ENCODE peak calls at places on chromosomes 13 and 19, in five cellular contexts. One of them, this sample, is unnamed.

GRCh38 chr19:50384685-50385535 is 763 bp downstream of the POLD1 start:
- DNase-seq in tibial nerve: no peak
- DNase-seq in WERI-Rb-1: no peak
- DNase-seq in thoracic aorta: no peak
- DNase-seq in brain microvascular endothelial cell: peak; percentile 37
- DNase-seq in this sample: peak; percentile 56

GRCh38 chr13:37293295-37293694 is 187.8 kb upstream of the CSNK1A1L start:
- DNase-seq in tibial nerve: no peak
- DNase-seq in WERI-Rb-1: no peak
- DNase-seq in brain microvascular endothelial cell: no peak
- DNase-seq in thoracic aorta: no peak
- DNase-seq in this sample: no peak

GRCh38 chr19:18385675-18386542 is at the start of gene GDF15:
- DNase-seq in thoracic aorta: no peak
- DNase-seq in WERI-Rb-1: peak; percentile 80
- DNase-seq in tibial nerve: peak; percentile 47
- DNase-seq in brain microvascular endothelial cell: peak; percentile 91
- DNase-seq in this sample: peak; percentile 84

GRCh38 chr13:97856001-97856675 is 97.3 kb upstream of the IPO5 start:
- DNase-seq in WERI-Rb-1: no peak
- DNase-seq in thoracic aorta: no peak
- DNase-seq in tibial nerve: peak; percentile 45
- DNase-seq in brain microvascular endothelial cell: no peak
- DNase-seq in this sample: peak; percentile 61

GRCh38 chr13:68439821-68440220 is 1209.7 kb upstream of the PCDH9 start:
- DNase-seq in WERI-Rb-1: no peak
- DNase-seq in brain microvascular endothelial cell: no peak
- DNase-seq in tibial nerve: no peak
- DNase-seq in thoracic aorta: no peak
- DNase-seq in this sample: peak; percentile 34

GRCh38 chr13:87536499-87536898 is 134.7 kb upstream of the SLITRK5 start:
- DNase-seq in tibial nerve: no peak
- DNase-seq in brain microvascular endothelial cell: no peak
- DNase-seq in WERI-Rb-1: no peak
- DNase-seq in thoracic aorta: no peak
- DNase-seq in this sample: no peak

GRCh38 chr19:41303941-41304340 is 6.0 kb upstream of the CCDC97 start:
- DNase-seq in brain microvascular endothelial cell: no peak
- DNase-seq in thoracic aorta: no peak
- DNase-seq in WERI-Rb-1: no peak
- DNase-seq in tibial nerve: no peak
- DNase-seq in this sample: no peak

GRCh38 chr19:10292206-10292788 is 2.5 kb downstream of the ICAM5 start:
- DNase-seq in brain microvascular endothelial cell: no peak
- DNase-seq in tibial nerve: peak; percentile 47
- DNase-seq in thoracic aorta: peak; percentile 28
- DNase-seq in WERI-Rb-1: peak; percentile 99
- DNase-seq in this sample: peak; percentile 43

GRCh38 chr13:109767023-109767422 is 19.4 kb downstream of the IRS2 start:
- DNase-seq in brain microvascular endothelial cell: no peak
- DNase-seq in WERI-Rb-1: no peak
- DNase-seq in thoracic aorta: no peak
- DNase-seq in tibial nerve: no peak
- DNase-seq in this sample: no peak

GRCh38 chr13:98313023-98313937 is 136.2 kb upstream of the RNF113B start:
- DNase-seq in brain microvascular endothelial cell: no peak
- DNase-seq in tibial nerve: no peak
- DNase-seq in thoracic aorta: no peak
- DNase-seq in WERI-Rb-1: no peak
- DNase-seq in this sample: no peak

GRCh38 chr13:105804561-105805190 is 730.8 kb downstream of the EFNB2 start:
- DNase-seq in thoracic aorta: no peak
- DNase-seq in WERI-Rb-1: no peak
- DNase-seq in brain microvascular endothelial cell: peak; percentile 76
- DNase-seq in tibial nerve: no peak
- DNase-seq in this sample: peak; percentile 34

GRCh38 chr13:60335531-60335930 is 61.5 kb upstream of the TDRD3 start:
- DNase-seq in tibial nerve: no peak
- DNase-seq in thoracic aorta: no peak
- DNase-seq in WERI-Rb-1: no peak
- DNase-seq in brain microvascular endothelial cell: no peak
- DNase-seq in this sample: peak; percentile 23

GRCh38 chr13:109494955-109495354 is 291.4 kb downstream of the IRS2 start:
- DNase-seq in tibial nerve: no peak
- DNase-seq in WERI-Rb-1: no peak
- DNase-seq in brain microvascular endothelial cell: peak; percentile 64
- DNase-seq in thoracic aorta: no peak
- DNase-seq in this sample: peak; percentile 82

GRCh38 chr19:35352448-35353304 is 5.0 kb downstream of the FFAR1 start:
- DNase-seq in WERI-Rb-1: peak; percentile 72
- DNase-seq in brain microvascular endothelial cell: peak; percentile 51
- DNase-seq in tibial nerve: no peak
- DNase-seq in thoracic aorta: no peak
- DNase-seq in this sample: peak; percentile 70

GRCh38 chr19:39397360-39398296 is 6.5 kb downstream of the MED29 start:
- DNase-seq in tibial nerve: peak; percentile 88
- DNase-seq in thoracic aorta: no peak
- DNase-seq in brain microvascular endothelial cell: peak; percentile 81
- DNase-seq in WERI-Rb-1: peak; percentile 81
- DNase-seq in this sample: peak; percentile 85
- H3K4me3 ChIP-seq in tibial nerve: no peak overlapping the region
- H3K4me3 ChIP-seq in thoracic aorta: peak overlapping the region; percentile 42
- H3K4me3 ChIP-seq in brain microvascular endothelial cell: no peak overlapping the region
- H3K4me3 ChIP-seq in WERI-Rb-1: no peak overlapping the region
- H3K4me3 ChIP-seq in this sample: no peak overlapping the region

DNA sequence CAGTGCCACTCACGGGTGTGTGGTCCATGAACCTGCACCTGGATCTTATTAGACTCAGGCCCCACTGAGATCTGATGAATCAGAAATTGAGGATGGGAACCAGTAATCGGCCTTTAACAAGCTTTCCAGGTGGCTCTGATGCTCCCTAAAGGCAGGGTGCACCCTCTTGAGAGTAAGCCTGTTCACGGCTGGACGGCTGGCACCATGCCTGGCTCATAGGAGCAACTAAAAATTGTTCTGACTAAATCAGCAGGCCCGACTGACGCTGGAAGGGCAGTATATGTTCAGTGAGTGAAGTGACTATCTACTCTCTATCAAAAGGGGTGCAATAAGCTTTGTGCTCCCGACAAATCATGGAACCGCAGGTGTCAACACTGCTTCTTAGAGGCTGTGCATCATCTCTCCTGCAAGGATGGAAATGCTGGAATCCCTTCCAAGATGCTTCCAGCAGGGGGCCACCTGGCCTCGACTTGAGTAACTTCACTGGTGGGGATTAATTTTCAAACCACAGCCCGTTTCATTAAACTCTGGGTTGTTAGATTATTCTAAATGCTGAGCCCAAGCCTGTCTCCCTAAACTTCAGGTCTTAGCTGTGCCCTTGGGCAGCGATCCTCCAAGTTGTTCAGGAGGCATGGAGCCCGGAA is 28.4 kb downstream of the TMTC4 start:
- DNase-seq in brain microvascular endothelial cell: peak; percentile 49
- DNase-seq in thoracic aorta: no peak
- DNase-seq in WERI-Rb-1: peak; percentile 76
- DNase-seq in tibial nerve: no peak
- DNase-seq in this sample: peak; percentile 45
- TF ChIP-seq CTCF in brain microvascular endothelial cell: peak; percentile 82
- TF ChIP-seq CTCF in thoracic aorta: peak; percentile 12
- TF ChIP-seq CTCF in WERI-Rb-1: peak; percentile 86
- TF ChIP-seq CTCF in tibial nerve: no peak
- TF ChIP-seq CTCF in this sample: peak; percentile 57

GRCh38 chr13:99435116-99435515 is 66.2 kb upstream of the TM9SF2 start:
- DNase-seq in WERI-Rb-1: peak; percentile 4
- DNase-seq in tibial nerve: no peak
- DNase-seq in brain microvascular endothelial cell: no peak
- DNase-seq in thoracic aorta: no peak
- DNase-seq in this sample: no peak

GRCh38 chr13:99431927-99432636 is 69.2 kb upstream of the TM9SF2 start:
- DNase-seq in WERI-Rb-1: peak; percentile 8
- DNase-seq in thoracic aorta: no peak
- DNase-seq in brain microvascular endothelial cell: no peak
- DNase-seq in tibial nerve: no peak
- DNase-seq in this sample: no peak

GRCh38 chr13:99434258-99434788 is 66.9 kb upstream of the TM9SF2 start:
- DNase-seq in brain microvascular endothelial cell: no peak
- DNase-seq in thoracic aorta: no peak
- DNase-seq in tibial nerve: no peak
- DNase-seq in WERI-Rb-1: peak; percentile 23
- DNase-seq in this sample: no peak

GRCh38 chr13:99432637-99433542 is 68.4 kb upstream of the TM9SF2 start:
- DNase-seq in thoracic aorta: no peak
- DNase-seq in brain microvascular endothelial cell: peak; percentile 84
- DNase-seq in WERI-Rb-1: peak; percentile 15
- DNase-seq in tibial nerve: peak; percentile 57
- DNase-seq in this sample: peak; percentile 80

GRCh38 chr13:99433543-99434075 is 67.7 kb upstream of the TM9SF2 start:
- DNase-seq in WERI-Rb-1: peak; percentile 9
- DNase-seq in brain microvascular endothelial cell: no peak
- DNase-seq in tibial nerve: no peak
- DNase-seq in thoracic aorta: no peak
- DNase-seq in this sample: no peak
- H3K4me3 ChIP-seq in WERI-Rb-1: no peak overlapping the region
- H3K4me3 ChIP-seq in brain microvascular endothelial cell: no peak overlapping the region
- H3K4me3 ChIP-seq in tibial nerve: no peak overlapping the region
- H3K4me3 ChIP-seq in thoracic aorta: no peak overlapping the region
- H3K4me3 ChIP-seq in this sample: no peak overlapping the region

DNA sequence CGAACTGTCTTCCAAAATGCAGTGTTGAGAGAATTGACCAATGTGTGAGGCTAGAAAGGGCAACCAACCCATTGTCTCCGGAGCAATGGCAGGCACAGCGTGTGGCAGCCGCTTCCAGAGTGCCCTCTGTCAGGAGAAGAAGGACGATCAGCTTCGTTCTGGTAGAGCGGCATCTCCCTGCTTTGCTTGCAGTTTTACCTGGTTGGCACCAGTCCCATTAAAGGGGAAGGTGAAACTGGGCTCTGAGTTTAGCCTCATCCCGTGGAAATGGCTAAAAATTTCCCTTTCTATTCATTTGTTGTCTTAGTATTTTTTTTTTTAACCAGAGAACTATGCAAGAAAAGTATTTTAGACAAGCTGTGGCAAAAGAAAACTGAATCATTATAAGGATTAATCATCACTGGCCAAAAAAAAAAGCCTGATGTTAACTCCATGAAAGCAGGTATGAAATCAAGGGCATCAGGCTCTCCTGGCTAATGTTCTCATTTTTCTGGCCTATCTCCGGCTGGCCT is 81.5 kb upstream of the SLC7A1 start:
- DNase-seq in brain microvascular endothelial cell: no peak
- DNase-seq in tibial nerve: no peak
- DNase-seq in WERI-Rb-1: no peak
- DNase-seq in thoracic aorta: no peak
- DNase-seq in this sample: peak; percentile 23
- TF ChIP-seq CTCF in brain microvascular endothelial cell: no peak
- TF ChIP-seq CTCF in tibial nerve: no peak
- TF ChIP-seq CTCF in WERI-Rb-1: no peak
- TF ChIP-seq CTCF in thoracic aorta: no peak
- TF ChIP-seq CTCF in this sample: no peak

GRCh38 chr19:48470281-48470680 is 1.1 kb downstream of the CYTH2 start:
- DNase-seq in tibial nerve: no peak
- DNase-seq in brain microvascular endothelial cell: no peak
- DNase-seq in WERI-Rb-1: no peak
- DNase-seq in thoracic aorta: no peak
- DNase-seq in this sample: no peak

GRCh38 chr19:48471836-48472235 is 2.7 kb downstream of the CYTH2 start:
- DNase-seq in thoracic aorta: no peak
- DNase-seq in tibial nerve: no peak
- DNase-seq in WERI-Rb-1: no peak
- DNase-seq in brain microvascular endothelial cell: no peak
- DNase-seq in this sample: no peak

GRCh38 chr19:48469056-48469881 is at the start of gene CYTH2:
- DNase-seq in thoracic aorta: peak; percentile 99
- DNase-seq in tibial nerve: peak; percentile 99
- DNase-seq in WERI-Rb-1: peak; percentile 99
- DNase-seq in brain microvascular endothelial cell: peak; percentile 100
- DNase-seq in this sample: peak; percentile 100

GRCh38 chr19:48468806-48469055 is 438 bp upstream of the CYTH2 start:
- DNase-seq in WERI-Rb-1: no peak
- DNase-seq in brain microvascular endothelial cell: no peak
- DNase-seq in tibial nerve: no peak
- DNase-seq in thoracic aorta: no peak
- DNase-seq in this sample: no peak

GRCh38 chr19:48470856-48471255 is 1.7 kb downstream of the CYTH2 start:
- DNase-seq in brain microvascular endothelial cell: no peak
- DNase-seq in tibial nerve: no peak
- DNase-seq in thoracic aorta: no peak
- DNase-seq in WERI-Rb-1: no peak
- DNase-seq in this sample: no peak
- H3K4me3 ChIP-seq in brain microvascular endothelial cell: no peak overlapping the region
- H3K4me3 ChIP-seq in tibial nerve: no peak overlapping the region
- H3K4me3 ChIP-seq in thoracic aorta: no peak overlapping the region
- H3K4me3 ChIP-seq in WERI-Rb-1: no peak overlapping the region
- H3K4me3 ChIP-seq in this sample: peak overlapping the region; percentile 2